ENCODE peak calls at places on chromosomes 1 and 21, in four cellular contexts. W is H1, D is A549, K is SK-N-SH. R is an unnamed sample.

GRCh38 chr21:34074283-34075098 is 1.1 kb downstream of the MRPS6 start:
- DNase-seq in W (peak), D (no peak), K (peak), R (no peak)

GRCh38 chr1:159079518-159079917 is 3.0 kb upstream of the AIM2 start:
- DNase-seq in W (no peak), D (no peak), K (no peak), R (no peak)

GRCh38 chr1:45187735-45188134 is 18.7 kb downstream of the ZSWIM5 start:
- DNase-seq in W (no peak), D (no peak), K (no peak), R (no peak)

GRCh38 chr1:219990782-219991510 is 55.4 kb downstream of the EPRS1 start:
- DNase-seq in W (no peak), D (peak), K (peak), R (peak)

GRCh38 chr1:6438047-6438525 is 13.5 kb downstream of the ESPN start:
- DNase-seq in W (peak), D (peak), K (peak), R (peak)

GRCh38 chr1:199010933-199011332 is 372.1 kb downstream of the PTPRC start:
- DNase-seq in W (no peak), D (no peak), K (no peak), R (no peak)

GRCh38 chr1:48498096-48498791 is 26.2 kb upstream of the SPATA6 start:
- DNase-seq in W (peak), D (peak), K (peak), R (peak)

GRCh38 chr21:42081138-42081537 is 10.0 kb downstream of the UMODL1 start:
- DNase-seq in W (no peak), D (no peak), K (no peak), R (peak)

GRCh38 chr1:54080598-54081049 is 27.2 kb downstream of the TCEANC2 start:
- DNase-seq in W (no peak), D (no peak), K (no peak), R (no peak)

GRCh38 chr1:178684542-178685000 is 40.5 kb upstream of the RALGPS2 start:
- DNase-seq in W (no peak), D (peak), K (no peak), R (no peak)

GRCh38 chr1:181554465-181554864 is 71.1 kb downstream of the CACNA1E start:
- DNase-seq in W (no peak), D (no peak), K (no peak), R (no peak)

GRCh38 chr1:115107501-115108260 is 18.4 kb upstream of the TSPAN2 start:
- DNase-seq in W (no peak), D (no peak), K (no peak), R (peak)

GRCh38 chr1:155555915-155556314 is 6.7 kb downstream of the ASH1L start:
- DNase-seq in W (no peak), D (no peak), K (no peak), R (no peak)

GRCh38 chr1:245589827-245590421 is 435.1 kb downstream of the KIF26B start:
- DNase-seq in W (no peak), D (no peak), K (no peak), R (no peak)
- TF ChIP-seq MAX in W (no peak), D (no peak), K (no peak), R (no peak)

GRCh38 chr1:2190491-2190976 is 4.0 kb downstream of the FAAP20 start:
- DNase-seq in W (no peak), D (no peak), K (no peak), R (no peak)
- H3K4me3 ChIP-seq in W (no peak), D (no peak), K (no peak), R (peak)

DNA sequence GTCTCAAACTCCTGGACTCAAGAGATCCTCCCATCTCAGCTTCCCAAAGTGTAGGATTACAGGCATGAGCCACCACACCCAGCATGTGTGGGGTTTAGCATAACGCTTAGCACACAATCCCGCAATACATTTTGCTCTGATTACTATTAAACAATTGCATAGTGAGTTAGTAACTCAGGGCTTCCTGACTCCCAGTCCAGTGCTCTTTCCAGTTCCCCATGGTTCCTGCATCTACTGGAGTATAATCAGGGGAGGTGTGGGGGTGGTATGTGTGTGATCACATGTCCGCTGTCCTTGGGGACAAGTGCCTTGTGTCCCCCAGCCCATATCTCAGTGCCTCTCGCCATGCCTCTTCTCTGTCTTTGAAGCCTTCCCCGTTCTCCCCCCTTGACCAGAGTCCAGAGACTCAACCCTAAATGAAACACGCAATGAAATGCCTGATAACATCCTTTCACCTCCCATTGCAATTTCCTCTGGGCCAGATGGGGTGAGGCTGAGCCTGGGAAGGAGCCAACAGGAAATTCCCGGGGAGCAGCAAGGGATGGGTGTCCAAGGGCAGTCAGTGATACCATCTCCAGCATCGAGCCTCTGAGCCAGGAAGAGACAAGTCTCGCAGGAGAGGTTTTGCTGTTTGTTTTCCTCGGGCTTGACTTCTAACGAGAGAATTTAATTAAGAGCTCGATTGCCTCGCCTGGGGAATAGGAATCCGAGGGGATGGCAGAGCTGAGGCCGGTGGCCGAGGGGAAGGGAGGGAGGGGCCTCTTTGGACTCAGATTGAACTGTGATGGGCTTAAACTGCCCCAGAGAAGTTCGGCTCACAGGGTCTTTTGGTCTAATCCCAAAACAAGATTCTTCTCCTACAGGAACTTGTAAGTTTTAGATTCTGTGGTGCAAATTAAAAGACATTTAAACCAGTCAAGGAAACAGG is 7.7 kb upstream of the HTR1D start:
- DNase-seq in W (no peak), D (no peak), K (peak), R (no peak)
- TF ChIP-seq MAX in W (no peak), D (no peak), K (peak), R (no peak)

GRCh38 chr1:206067486-206068302 is 14.7 kb downstream of the RHEX start:
- DNase-seq in W (peak), D (no peak), K (no peak), R (peak)

GRCh38 chr1:206065547-206066143 is 12.7 kb downstream of the RHEX start:
- DNase-seq in W (no peak), D (no peak), K (no peak), R (no peak)

GRCh38 chr1:206070627-206071304 is 17.8 kb downstream of the RHEX start:
- DNase-seq in W (no peak), D (no peak), K (no peak), R (no peak)

GRCh38 chr1:206068314-206068713 is 15.3 kb downstream of the RHEX start:
- DNase-seq in W (peak), D (no peak), K (no peak), R (no peak)

DNA sequence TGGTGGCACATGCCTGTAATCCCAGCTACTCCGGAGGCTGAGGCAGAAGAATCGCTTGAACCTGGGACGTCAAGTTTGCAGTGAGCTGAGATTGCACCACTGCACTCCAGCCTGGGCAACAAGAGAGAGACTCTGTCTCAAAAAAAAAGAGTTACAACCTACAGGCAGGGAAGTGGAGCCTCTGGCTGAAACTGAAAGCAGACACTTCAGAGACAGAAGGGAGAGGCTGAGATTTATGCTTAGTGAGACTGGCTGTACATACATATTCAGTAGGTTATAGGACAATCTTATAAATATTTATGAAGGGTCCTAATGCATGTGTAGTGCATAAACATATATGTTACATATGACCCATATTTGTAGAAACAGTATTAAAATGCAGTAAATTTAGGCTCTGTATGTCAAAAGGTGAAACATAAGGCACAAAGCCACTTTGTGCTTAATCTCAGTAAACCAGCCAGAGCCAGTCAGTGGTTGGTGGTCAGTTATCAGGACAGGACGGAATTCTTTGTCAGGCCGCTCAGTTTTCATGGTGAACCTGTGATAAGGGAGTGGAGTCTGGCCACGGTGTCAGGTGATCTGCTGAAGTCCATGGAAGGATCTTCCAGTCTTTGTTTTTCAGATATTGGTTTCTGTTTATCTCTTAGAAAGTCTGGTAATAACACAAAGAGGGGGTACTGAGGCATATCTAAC is 13.7 kb downstream of the RHEX start:
- DNase-seq in W (peak), D (no peak), K (no peak), R (no peak)
- H3K4me3 ChIP-seq in W (no peak), D (no peak), K (no peak), R (no peak)

GRCh38 chr1:91717839-91718238 is 168.1 kb downstream of the TGFBR3 start:
- DNase-seq in W (no peak), D (no peak), K (no peak), R (no peak)
- TF ChIP-seq MAX in W (no peak), D (no peak), K (no peak), R (no peak)

GRCh38 chr1:109792056-109792831 is 28.5 kb upstream of the EPS8L3 start:
- DNase-seq in W (peak), D (peak), K (peak), R (peak)
- H3K4me3 ChIP-seq in W (no peak), D (no peak), K (no peak), R (no peak)

DNA sequence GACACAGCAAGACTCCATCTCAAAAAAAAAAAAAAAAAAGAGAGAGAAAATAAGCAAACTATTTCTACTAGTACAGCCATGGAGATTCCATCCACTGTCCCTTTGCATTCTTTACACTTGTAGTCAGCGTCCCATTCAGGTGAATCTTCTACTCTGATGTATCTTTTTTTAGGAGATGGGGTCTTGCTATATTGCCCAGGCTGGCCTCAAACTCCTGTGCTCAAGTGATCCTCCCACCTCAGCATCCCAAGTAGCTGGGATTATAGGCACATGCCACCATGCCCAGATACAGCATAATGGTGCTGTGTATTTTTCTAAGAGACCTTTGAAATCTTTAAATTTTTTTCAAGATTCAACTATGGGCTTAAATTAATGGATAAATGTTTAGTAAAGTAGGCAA is 8.1 kb upstream of the CENPL start:
- DNase-seq in W (no peak), D (no peak), K (no peak), R (no peak)
- TF ChIP-seq MAX in W (no peak), D (no peak), K (no peak), R (no peak)

DNA sequence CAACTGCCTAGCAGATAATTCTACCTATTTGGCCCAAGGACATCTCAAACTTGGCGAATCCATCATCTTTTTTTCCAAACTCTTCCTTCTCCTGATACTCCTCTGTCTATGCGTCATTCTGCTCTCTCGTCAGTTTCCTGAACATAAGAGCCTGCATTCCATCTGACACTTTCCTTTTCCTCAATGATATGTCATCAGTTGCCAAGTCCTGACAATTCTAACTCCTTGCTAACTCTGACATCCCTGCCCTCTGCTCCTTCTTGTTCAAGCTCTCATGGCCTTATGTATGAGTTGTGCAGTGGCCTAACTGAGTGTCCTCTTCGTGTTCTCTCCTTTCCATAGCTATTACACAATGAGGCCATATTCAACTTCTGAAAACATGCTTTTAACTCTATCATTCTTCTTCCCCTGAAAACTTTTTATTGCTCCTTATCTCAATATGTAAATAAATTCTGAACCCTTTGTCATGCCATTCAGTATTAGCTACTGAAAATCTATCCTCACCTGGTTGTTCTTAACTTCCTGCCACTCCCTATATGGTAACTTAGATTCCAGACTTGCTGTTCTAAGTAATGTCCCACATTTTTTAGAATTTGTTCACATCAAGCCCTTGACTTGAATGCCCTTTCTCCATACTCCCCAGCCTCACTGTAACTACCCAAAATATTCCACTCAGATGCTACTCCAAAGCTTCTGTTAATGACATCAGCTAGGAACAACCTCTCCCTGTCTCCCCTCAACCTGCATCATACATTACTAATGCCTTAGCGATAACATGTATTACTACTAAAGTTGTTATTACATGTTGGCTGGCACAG is 11.5 kb downstream of the PALMD start:
- DNase-seq in W (no peak), D (no peak), K (no peak), R (no peak)
- H3K4me3 ChIP-seq in W (no peak), D (no peak), K (no peak), R (no peak)

R was measured in NB4.